ENCODE peak calls at places on chromosomes 4 and X, in eight cellular contexts. B is AG09309, O is AG09319, C is AG04449, S is suprapubic skin, R is progenitor cell of endocrine pancreas, D is AG04450, P is nephron progenitor cell. I is an unnamed sample.
A peak's percentile ranks its signal among the peaks of the same experiment; 100 is the strongest.

GRCh38 chr4:112817933-112818921 is 181.3 kb downstream of the LARP7 start:
- DNase-seq in B (peak; percentile 75), O (peak; percentile 60), D (peak; percentile 56), S (peak; percentile 85), R (no peak), P (peak; percentile 66), C (peak; percentile 64), I (peak; percentile 78)

GRCh38 chr4:6052679-6053078 is 34.4 kb upstream of the C4orf50 start:
- DNase-seq in S (no peak), C (no peak), D (no peak), B (no peak), O (no peak), P (no peak), R (no peak), I (no peak)

GRCh38 chr4:52861879-52862604 is at the start of gene RASL11B:
- DNase-seq in D (no peak), B (no peak), P (peak; percentile 93), O (peak; percentile 25), C (no peak), R (peak; percentile 83), S (peak; percentile 85), I (no peak)

GRCh38 chr4:46508216-46508615 is 118.3 kb upstream of the GABRA2 start:
- DNase-seq in R (no peak), S (no peak), P (no peak), D (no peak), C (no peak), B (no peak), O (no peak), I (no peak)

GRCh38 chr4:115030281-115030680 is 83.1 kb downstream of the NDST4 start:
- DNase-seq in P (no peak), O (no peak), B (no peak), R (no peak), C (no peak), S (no peak), D (no peak), I (no peak)

GRCh38 chr4:64068096-64068495 is 341.2 kb downstream of the TECRL start:
- DNase-seq in B (no peak), P (no peak), R (no peak), D (no peak), O (no peak), S (no peak), C (no peak), I (no peak)

GRCh38 chr4:118904935-118905334 is 16.3 kb downstream of the SYNPO2 start:
- DNase-seq in D (no peak), O (no peak), S (no peak), C (no peak), P (no peak), B (no peak), R (no peak), I (no peak)

GRCh38 chrX:151713859-151714258 is 2.0 kb upstream of the FATE1 start:
- DNase-seq in C (no peak), S (no peak), D (no peak), R (no peak), B (no peak), P (peak; percentile 48), O (no peak), I (no peak)

GRCh38 chr4:40875507-40876150 is 125.9 kb downstream of the NSUN7 start:
- DNase-seq in O (no peak), B (no peak), S (no peak), C (no peak), R (no peak), P (no peak), D (no peak), I (no peak)

GRCh38 chrX:3518870-3519269 is 172.4 kb upstream of the MXRA5 start:
- DNase-seq in S (no peak), C (peak; percentile 76), B (peak; percentile 95), R (no peak), P (no peak), D (peak; percentile 78), O (peak; percentile 80), I (no peak)

GRCh38 chrX:118346258-118347094 is 570 bp downstream of the WDR44 start:
- DNase-seq in S (peak; percentile 82), C (no peak), D (no peak), B (no peak), O (no peak), P (peak; percentile 76), R (peak; percentile 23), I (no peak)

DNA sequence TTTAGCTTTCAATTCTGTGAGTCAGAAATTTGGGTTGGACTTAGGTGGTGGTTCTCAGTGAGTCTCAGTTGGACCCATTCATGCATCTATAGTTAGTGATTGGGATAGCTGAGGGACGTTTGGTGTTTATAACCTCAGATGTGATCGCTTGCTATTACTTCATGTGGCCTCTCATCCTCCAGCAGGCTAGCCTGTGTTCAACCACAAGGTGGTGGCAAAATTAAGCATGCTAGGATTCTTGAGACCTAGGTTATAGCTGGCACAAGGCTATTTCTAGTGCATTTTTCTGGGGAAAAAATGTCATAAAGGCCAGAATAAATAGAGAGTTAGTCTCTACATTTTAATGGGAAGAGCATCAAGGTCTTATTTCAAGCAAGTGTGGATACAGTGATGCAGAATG is 10.9 kb upstream of the GRPR start:
- DNase-seq in S (no peak), P (no peak), O (no peak), R (no peak), D (no peak), B (no peak), C (no peak), I (no peak)
- TF ChIP-seq CTCF in S (no peak), P (no peak), O (no peak), R (peak; percentile 1), D (peak; percentile 20), B (peak; percentile 23), C (peak; percentile 18), I (no peak)

DNA sequence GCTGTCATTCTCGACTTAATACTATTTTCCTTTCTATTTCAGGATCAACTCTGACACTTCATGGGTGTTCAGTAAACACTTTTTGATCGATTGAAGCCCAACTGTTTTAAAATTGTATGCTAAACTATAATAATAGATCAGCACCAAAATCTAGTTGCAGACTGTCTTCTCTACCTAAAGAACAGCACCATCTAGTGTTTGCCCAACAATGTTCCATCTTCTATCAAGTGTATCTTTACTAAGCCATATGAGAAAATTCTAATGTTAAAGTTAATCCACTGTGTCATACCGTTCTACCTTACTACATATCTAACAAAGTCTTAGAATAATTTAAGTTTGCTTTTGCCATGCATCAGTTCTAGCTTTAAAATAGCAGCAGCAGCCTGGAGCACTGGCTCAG is 113.0 kb upstream of the PRDX4 start:
- DNase-seq in O (peak; percentile 0), C (peak; percentile 5), R (no peak), P (no peak), D (peak; percentile 3), B (peak; percentile 7), S (no peak), I (peak; percentile 9)
- TF ChIP-seq CTCF in O (peak; percentile 42), C (peak; percentile 41), R (peak; percentile 81), P (peak; percentile 73), D (peak; percentile 54), B (peak; percentile 44), S (no peak), I (peak; percentile 28)

GRCh38 chr4:38688676-38689355 is 24.8 kb downstream of the KLF3 start:
- DNase-seq in P (no peak), B (no peak), R (no peak), S (no peak), O (no peak), C (no peak), D (no peak), I (no peak)
- TF ChIP-seq CTCF in P (no peak), B (no peak), R (no peak), S (no peak), O (no peak), C (no peak), D (no peak), I (no peak)

DNA sequence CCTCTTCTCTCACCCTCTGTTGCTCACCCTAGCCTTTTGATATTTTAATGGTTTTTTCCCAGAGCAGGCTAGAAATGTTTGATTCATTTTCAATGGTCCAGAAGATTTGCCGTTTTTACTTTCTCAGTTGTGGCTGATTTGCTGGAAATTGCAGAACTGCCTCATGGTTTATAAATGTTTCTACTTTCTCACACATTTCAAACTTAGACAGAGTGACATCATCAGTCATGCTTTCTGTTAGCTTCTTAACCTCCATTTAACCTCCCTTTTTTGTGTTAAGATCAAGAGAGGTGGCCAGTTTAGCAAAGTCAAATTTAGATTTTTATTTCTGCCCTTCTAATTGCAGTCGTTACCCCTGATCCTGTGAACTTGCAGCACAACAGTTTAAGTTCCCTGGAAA is 8.7 kb downstream of the RXFP1 start:
- DNase-seq in C (no peak), P (no peak), S (no peak), R (no peak), B (no peak), O (peak; percentile 14), D (no peak), I (no peak)
- TF ChIP-seq CTCF in C (no peak), P (no peak), S (no peak), R (no peak), B (no peak), O (no peak), D (no peak), I (no peak)

GRCh38 chrX:95764972-95765451 is 919.6 kb upstream of the DIAPH2 start:
- DNase-seq in C (no peak), S (no peak), P (no peak), D (no peak), R (peak; percentile 11), O (no peak), B (no peak), I (no peak)
- TF ChIP-seq CTCF in C (no peak), S (no peak), P (peak; percentile 66), D (peak; percentile 52), R (peak; percentile 82), O (peak; percentile 50), B (peak; percentile 27), I (no peak)

GRCh38 chr4:151674804-151675290 is 86.0 kb downstream of the GATB start:
- DNase-seq in S (no peak), O (no peak), D (no peak), C (no peak), P (peak; percentile 65), R (peak; percentile 17), B (no peak), I (no peak)
- TF ChIP-seq CTCF in S (no peak), O (no peak), D (peak; percentile 14), C (no peak), P (no peak), R (no peak), B (no peak), I (no peak)

GRCh38 chrX:21770631-21771321 is 12.9 kb upstream of the SMPX start:
- DNase-seq in B (no peak), P (no peak), S (no peak), R (no peak), C (no peak), D (no peak), O (no peak), I (no peak)
- TF ChIP-seq CTCF in B (no peak), P (no peak), S (no peak), R (peak; percentile 34), C (no peak), D (no peak), O (no peak), I (no peak)

GRCh38 chr4:122914292-122914904 is 8.0 kb downstream of the NUDT6 start:
- DNase-seq in O (no peak), C (no peak), D (peak; percentile 29), B (no peak), P (no peak), R (no peak), S (no peak), I (peak; percentile 66)
- TF ChIP-seq CTCF in O (peak; percentile 44), C (peak; percentile 26), D (peak; percentile 59), B (peak; percentile 33), P (no peak), R (no peak), S (no peak), I (peak; percentile 48)